ENCODE peak calls at places on chromosomes 1 and 21, in six cellular contexts. N is MCF 10A, Q is GM13976, W is esophagus squamous epithelium, I is MM.1S, J is NCI-H2029 treated with DMSO at 0.1 percent for 48 hours. B is an unnamed sample.

GRCh38 chr21:25462517-25462971 is 144.7 kb downstream of the MRPL39 start:
- DNase-seq in N (no peak), Q (no peak), W (no peak), I (no peak), J (no peak), B (peak)

GRCh38 chr1:210792250-210792649 is 341.7 kb downstream of the KCNH1 start:
- DNase-seq in N (no peak), Q (no peak), W (no peak), I (no peak), J (no peak), B (no peak)

GRCh38 chr1:216531308-216532239 is 108.3 kb upstream of the USH2A start:
- DNase-seq in N (no peak), Q (no peak), W (no peak), I (peak), J (peak), B (no peak)

GRCh38 chr21:42337830-42338729 is 12.7 kb downstream of the TFF2 start:
- DNase-seq in N (peak), Q (peak), W (peak), I (peak), J (peak), B (no peak)

GRCh38 chr1:209104646-209105045 is 478.9 kb upstream of the CAMK1G start:
- DNase-seq in N (no peak), Q (no peak), W (no peak), I (peak), J (no peak), B (no peak)

GRCh38 chr1:162716123-162716522 is 74.4 kb upstream of the HSD17B7 start:
- DNase-seq in N (no peak), Q (no peak), W (no peak), I (no peak), J (peak), B (no peak)

GRCh38 chr1:231678021-231678432 is 51.4 kb downstream of the DISC1 start:
- DNase-seq in N (no peak), Q (no peak), W (no peak), I (no peak), J (no peak), B (no peak)

GRCh38 chr1:26315874-26316850 is 1.6 kb upstream of the CD52 start:
- DNase-seq in N (no peak), Q (no peak), W (no peak), I (no peak), J (no peak), B (no peak)

GRCh38 chr21:32516729-32517649 is 68.3 kb downstream of the TCP10L start:
- DNase-seq in N (peak), Q (no peak), W (no peak), I (no peak), J (no peak), B (no peak)

GRCh38 chr1:91478693-91479234 is 21.9 kb upstream of the CDC7 start:
- DNase-seq in N (no peak), Q (no peak), W (no peak), I (no peak), J (no peak), B (no peak)

GRCh38 chr1:56964349-56964748 is 1.5 kb downstream of the C8B start:
- DNase-seq in N (no peak), Q (no peak), W (no peak), I (no peak), J (no peak), B (no peak)

GRCh38 chr1:111593403-111594127 is 26.0 kb upstream of the RAP1A start:
- DNase-seq in N (no peak), Q (no peak), W (no peak), I (no peak), J (no peak), B (no peak)

GRCh38 chr21:32602099-32602498 is 10.1 kb downstream of the CFAP298 start:
- DNase-seq in N (no peak), Q (no peak), W (no peak), I (no peak), J (no peak), B (no peak)

GRCh38 chr1:55718758-55719671 is 503.9 kb upstream of the USP24 start:
- DNase-seq in N (peak), Q (no peak), W (no peak), I (no peak), J (no peak), B (no peak)

GRCh38 chr1:171881466-171881865 is 40.2 kb downstream of the DNM3 start:
- DNase-seq in N (no peak), Q (no peak), W (no peak), I (no peak), J (no peak), B (no peak)

GRCh38 chr1:12014141-12014981 is 4.9 kb upstream of the MIIP start:
- DNase-seq in N (no peak), Q (no peak), W (no peak), I (no peak), J (no peak), B (no peak)

GRCh38 chr1:43273708-43274107 is 3.9 kb downstream of the TMEM125 start:
- DNase-seq in N (no peak), Q (peak), W (no peak), I (no peak), J (no peak), B (no peak)

GRCh38 chr1:59505596-59506028 is 208.7 kb downstream of the FGGY start:
- DNase-seq in N (no peak), Q (no peak), W (no peak), I (no peak), J (peak), B (no peak)

GRCh38 chr1:12078938-12079861 is 16.1 kb downstream of the TNFRSF8 start:
- DNase-seq in N (peak), Q (peak), W (peak), I (peak), J (no peak), B (peak)

B was measured in GM12878.